ENCODE peak calls at places on chromosomes 2 and 18, in eight cellular contexts. J is neural progenitor cell; V is OCI-LY7; T is PC-9; K is transverse colon; S is effector memory CD4-positive, alpha-beta T cell; I is lower lobe of right lung; E is brain microvascular endothelial cell. G is an unnamed sample. For H3K36me3, the result is how much of the 10 kb centered on the place peaks cover.

GRCh38 chr2:66433945-66434678 is 813 bp upstream of the MEIS1 start:
- DNase-seq in J (peak), V (peak), T (peak), K (peak), S (no peak), I (peak), E (peak), G (peak)

GRCh38 chr2:130849896-130850787 is 13.4 kb downstream of the ARHGEF4 start:
- DNase-seq in J (no peak), V (no peak), T (no peak), K (no peak), S (no peak), I (no peak), E (no peak), G (no peak)

GRCh38 chr2:157572725-157573124 is 55.9 kb downstream of the ACVR1C start:
- DNase-seq in J (no peak), V (peak), T (no peak), K (no peak), S (no peak), I (no peak), E (no peak), G (no peak)

GRCh38 chr2:196925445-196925767 is 1.1 kb downstream of the PGAP1 start:
- DNase-seq in J (peak), V (no peak), T (no peak), K (no peak), S (no peak), I (no peak), E (no peak), G (no peak)

GRCh38 chr2:23925702-23926288 is 1.1 kb downstream of the ATAD2B start:
- DNase-seq in J (no peak), V (peak), T (peak), K (peak), S (peak), I (no peak), E (peak), G (peak)

GRCh38 chr2:3430211-3430610 is 50.7 kb downstream of the TRAPPC12 start:
- DNase-seq in J (no peak), V (no peak), T (no peak), K (no peak), S (no peak), I (no peak), E (peak), G (no peak)

GRCh38 chr18:12947355-12948054 is at the start of gene SEH1L:
- DNase-seq in J (peak), V (peak), T (peak), K (peak), S (peak), I (peak), E (peak), G (peak)

GRCh38 chr2:130997198-130997597 is 96.1 kb downstream of the FAM168B start:
- DNase-seq in J (no peak), V (no peak), T (no peak), K (no peak), S (no peak), I (no peak), E (no peak), G (no peak)

GRCh38 chr2:22011048-22011447 is 887.3 kb downstream of the TDRD15 start:
- DNase-seq in J (no peak), V (no peak), T (no peak), K (no peak), S (no peak), I (no peak), E (no peak), G (no peak)

GRCh38 chr2:153567367-153567766 is 88.8 kb upstream of the RPRM start:
- DNase-seq in J (no peak), V (no peak), T (no peak), K (no peak), S (no peak), I (no peak), E (no peak), G (no peak)

GRCh38 chr2:216807861-216808272 is 52.0 kb downstream of the TNP1 start:
- DNase-seq in J (no peak), V (no peak), T (no peak), K (no peak), S (no peak), I (peak), E (peak), G (no peak)

GRCh38 chr2:45856391-45857055 is 205.0 kb downstream of the PRKCE start:
- DNase-seq in J (no peak), V (no peak), T (no peak), K (no peak), S (no peak), I (no peak), E (no peak), G (no peak)

GRCh38 chr2:99430614-99431258 is 59.1 kb downstream of the REV1 start:
- DNase-seq in J (no peak), V (no peak), T (no peak), K (no peak), S (no peak), I (no peak), E (no peak), G (no peak)

GRCh38 chr18:11654736-11655604 is 34.1 kb upstream of the GNAL start:
- DNase-seq in J (peak), V (peak), T (peak), K (peak), S (no peak), I (peak), E (peak), G (peak)

GRCh38 chr18:54260376-54261072 is 8.8 kb upstream of the POLI start:
- DNase-seq in J (no peak), V (no peak), T (no peak), K (no peak), S (no peak), I (peak), E (no peak), G (no peak)

GRCh38 chr2:46852598-46852997 is 63.0 kb downstream of the MCFD2 start:
- DNase-seq in J (no peak), V (no peak), T (no peak), K (no peak), S (no peak), I (no peak), E (no peak), G (no peak)

GRCh38 chr2:19216271-19216670 is 142.2 kb downstream of the OSR1 start:
- DNase-seq in J (no peak), V (no peak), T (no peak), K (no peak), S (no peak), I (no peak), E (no peak), G (no peak)

GRCh38 chr18:39872566-39872965 is 2082.5 kb upstream of the PIK3C3 start:
- DNase-seq in J (no peak), V (no peak), T (no peak), K (no peak), S (no peak), I (no peak), E (no peak), G (no peak)

GRCh38 chr2:178449700-178450573 is 1.0 kb downstream of the PRKRA start:
- DNase-seq in J (peak), V (peak), T (no peak), K (peak), S (no peak), I (no peak), E (no peak), G (no peak)

GRCh38 chr2:189657867-189658266 is 3.4 kb upstream of the ASNSD1 start:
- DNase-seq in J (no peak), V (peak), T (no peak), K (peak), S (peak), I (peak), E (peak), G (no peak)

GRCh38 chr18:12659904-12660605 is 2.1 kb upstream of the SPIRE1 start:
- DNase-seq in J (peak), V (peak), T (peak), K (peak), S (no peak), I (no peak), E (peak), G (peak)

GRCh38 chr2:156331572-156332451 is 709 bp downstream of the NR4A2 start:
- DNase-seq in J (peak), V (no peak), T (peak), K (peak), S (no peak), I (peak), E (peak), G (peak)

GRCh38 chr2:209986405-209986804 is 16.0 kb upstream of the RPE start:
- DNase-seq in J (no peak), V (no peak), T (no peak), K (no peak), S (no peak), I (no peak), E (no peak), G (no peak)

GRCh38 chr18:32422978-32423740 is 47.5 kb downstream of the GAREM1 start:
- DNase-seq in J (no peak), V (no peak), T (no peak), K (no peak), S (no peak), I (no peak), E (no peak), G (no peak)

GRCh38 chr2:203442463-203442862 is 92.6 kb downstream of the RAPH1 start:
- DNase-seq in J (no peak), V (no peak), T (no peak), K (no peak), S (no peak), I (no peak), E (no peak), G (no peak)

GRCh38 chr2:203446780-203447179 is 88.3 kb downstream of the RAPH1 start:
- DNase-seq in J (no peak), V (no peak), T (no peak), K (no peak), S (no peak), I (no peak), E (no peak), G (no peak)

GRCh38 chr2:203450571-203450970 is 84.5 kb downstream of the RAPH1 start:
- DNase-seq in J (no peak), V (no peak), T (no peak), K (peak), S (no peak), I (no peak), E (no peak), G (no peak)

GRCh38 chr2:203444738-203445137 is 90.4 kb downstream of the RAPH1 start:
- DNase-seq in J (no peak), V (no peak), T (no peak), K (no peak), S (no peak), I (no peak), E (no peak), G (peak)

GRCh38 chr2:203446071-203446481 is 89.0 kb downstream of the RAPH1 start:
- DNase-seq in J (no peak), V (no peak), T (no peak), K (no peak), S (no peak), I (no peak), E (peak), G (no peak)
- H3K36me3 ChIP-seq in J (under half), V (half or more), T (under half), K (under half), S (under half), I (half or more), E (half or more), G (under half)

DNA sequence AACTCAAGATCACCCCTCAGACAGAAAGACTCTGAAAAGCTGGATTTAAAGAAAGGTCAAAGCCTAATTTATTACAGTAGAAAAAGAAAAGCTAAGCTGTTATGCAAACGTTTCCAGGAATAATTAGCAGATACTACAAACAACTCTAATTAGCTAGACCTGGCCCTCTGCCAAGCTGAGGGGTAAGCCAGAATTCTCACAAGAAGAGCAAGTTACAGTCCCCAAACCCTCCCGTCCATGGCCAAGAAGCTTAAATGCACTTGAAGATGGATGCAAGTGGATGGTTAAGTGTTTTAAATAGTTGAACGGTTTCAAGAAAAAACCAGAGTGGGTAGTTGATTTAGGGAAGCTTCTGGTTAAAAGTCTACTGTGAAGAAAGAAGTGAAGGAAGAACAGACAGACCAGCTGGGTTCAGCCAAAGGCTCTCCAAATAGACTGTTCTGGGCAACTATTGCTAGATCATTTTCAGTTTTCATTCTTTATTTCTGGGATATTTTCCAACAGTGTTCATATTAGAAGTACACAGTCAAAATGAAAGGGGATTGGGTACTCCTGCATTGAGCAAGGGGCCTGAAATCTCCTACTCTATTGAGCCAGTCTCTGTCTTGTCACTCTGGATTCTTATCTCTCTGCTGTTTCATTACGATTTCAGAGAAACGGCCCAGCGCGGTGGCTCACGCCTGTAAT is 4.8 kb downstream of the LMAN2L start:
- DNase-seq in J (no peak), V (no peak), T (no peak), K (no peak), S (no peak), I (no peak), E (no peak), G (no peak)
- H3K36me3 ChIP-seq in J (under half), V (half or more), T (under half), K (under half), S (under half), I (half or more), E (under half), G (under half)

GRCh38 chr18:62576277-62576676 is 53.5 kb downstream of the ZCCHC2 start:
- DNase-seq in J (no peak), V (no peak), T (no peak), K (no peak), S (no peak), I (no peak), E (no peak), G (no peak)
- H3K36me3 ChIP-seq in J (under half), V (under half), T (under half), K (under half), S (half or more), I (half or more), E (under half), G (under half)

GRCh38 chr2:240782221-240782885 is 37.7 kb downstream of the KIF1A start:
- DNase-seq in J (no peak), V (no peak), T (no peak), K (no peak), S (no peak), I (no peak), E (no peak), G (no peak)

GRCh38 chr2:240784629-240785423 is 35.2 kb downstream of the KIF1A start:
- DNase-seq in J (no peak), V (no peak), T (no peak), K (no peak), S (no peak), I (peak), E (no peak), G (no peak)

GRCh38 chr2:240785424-240786335 is 34.3 kb downstream of the KIF1A start:
- DNase-seq in J (no peak), V (no peak), T (no peak), K (no peak), S (no peak), I (peak), E (no peak), G (no peak)

GRCh38 chr2:240782886-240783818 is 36.9 kb downstream of the KIF1A start:
- DNase-seq in J (no peak), V (no peak), T (no peak), K (no peak), S (no peak), I (peak), E (no peak), G (no peak)

DNA sequence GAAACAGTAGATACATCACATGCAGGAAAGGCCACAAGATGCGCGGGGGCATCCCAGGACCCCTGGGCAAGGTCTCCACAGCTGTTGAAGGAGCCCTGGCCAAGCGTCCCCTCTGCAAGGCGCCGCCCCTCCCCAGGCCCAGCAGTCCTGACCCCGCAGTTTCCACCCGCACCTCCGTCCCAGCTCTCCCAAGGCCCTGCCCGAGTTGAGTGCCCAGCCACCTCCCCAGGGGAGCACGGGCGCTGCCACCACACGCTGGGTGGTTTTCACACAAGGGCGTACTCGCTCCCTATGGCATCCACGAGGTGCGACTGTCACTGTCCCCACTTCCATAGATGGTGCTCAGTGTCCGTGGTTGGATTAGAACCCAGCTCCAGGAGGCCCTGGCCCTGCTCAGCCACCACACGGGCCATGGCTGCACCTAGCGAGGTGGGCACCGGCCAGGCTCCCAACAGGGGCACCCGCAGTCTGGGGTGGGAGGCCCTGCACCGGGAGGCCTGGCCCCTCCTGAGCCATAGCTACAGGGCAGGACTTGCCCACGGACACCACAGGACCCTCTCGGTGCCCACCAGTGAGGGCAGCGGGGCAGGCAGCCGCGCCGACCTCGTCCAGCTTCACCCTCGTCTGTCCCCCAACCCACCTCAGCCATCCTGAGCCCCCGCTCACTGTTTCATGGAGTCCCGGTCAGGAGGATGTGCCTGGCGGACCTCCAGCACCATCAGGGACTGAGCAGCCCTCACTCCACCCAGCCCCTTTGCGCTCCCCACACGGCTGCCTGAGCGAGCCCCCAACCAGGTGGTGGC is 36.0 kb downstream of the KIF1A start:
- DNase-seq in J (no peak), V (no peak), T (no peak), K (no peak), S (no peak), I (peak), E (no peak), G (no peak)
- H3K36me3 ChIP-seq in J (under half), V (under half), T (under half), K (under half), S (under half), I (under half), E (under half), G (under half)